ENCODE peak calls at places on chromosomes 3 and 15, in six cellular contexts. T, H, R, G, M and I are unnamed samples.
A peak's percentile ranks its signal among the peaks of the same experiment; 100 is the strongest.

GRCh38 chr3:78430741-78431140 is 1337.1 kb downstream of the ROBO1 start:
- DNase-seq in H (no peak), M (no peak), T (no peak), R (no peak), G (no peak), I (no peak)

GRCh38 chr3:12875857-12876451 is 34.6 kb upstream of the RPL32 start:
- DNase-seq in R (no peak), M (no peak), G (peak; percentile 70), T (no peak), H (peak; percentile 75), I (peak; percentile 86)

GRCh38 chr3:178260887-178261286 is 275.3 kb upstream of the KCNMB2 start:
- DNase-seq in M (no peak), G (no peak), T (no peak), R (no peak), H (no peak), I (no peak)

GRCh38 chr3:4533489-4534443 is 40.6 kb downstream of the ITPR1 start:
- DNase-seq in R (peak; percentile 79), M (no peak), G (peak; percentile 66), H (peak; percentile 62), T (no peak), I (peak; percentile 65)

GRCh38 chr3:43162573-43163084 is 56.8 kb upstream of the POMGNT2 start:
- DNase-seq in H (no peak), G (no peak), T (peak; percentile 27), R (no peak), M (no peak), I (no peak)

GRCh38 chr3:48747015-48747615 is 30.1 kb upstream of the IP6K2 start:
- DNase-seq in R (no peak), M (no peak), G (no peak), T (no peak), H (no peak), I (no peak)

GRCh38 chr3:94252316-94252715 is 189.5 kb downstream of the NSUN3 start:
- DNase-seq in G (no peak), R (no peak), M (no peak), H (no peak), T (no peak), I (no peak)

GRCh38 chr3:105274958-105275357 is 91.8 kb upstream of the ALCAM start:
- DNase-seq in H (no peak), T (no peak), G (no peak), M (no peak), R (no peak), I (no peak)

GRCh38 chr3:62197613-62198012 is 175.7 kb downstream of the FEZF2 start:
- DNase-seq in G (no peak), T (no peak), R (no peak), M (no peak), H (no peak), I (no peak)

GRCh38 chr3:37141676-37142075 is 32.7 kb downstream of the LRRFIP2 start:
- DNase-seq in H (no peak), T (no peak), R (no peak), G (no peak), M (no peak), I (no peak)

GRCh38 chr3:129031476-129032215 is 28.9 kb upstream of the GP9 start:
- DNase-seq in G (peak; percentile 27), R (no peak), T (no peak), M (peak; percentile 13), H (no peak), I (no peak)

GRCh38 chr15:89898628-89899302 is 5.0 kb upstream of the AP3S2 start:
- DNase-seq in M (peak; percentile 70), R (peak; percentile 66), T (peak; percentile 39), H (peak; percentile 44), G (no peak), I (no peak)

GRCh38 chr3:197613187-197613586 is 57.4 kb upstream of the BDH1 start:
- DNase-seq in R (no peak), H (no peak), G (no peak), T (peak; percentile 50), M (no peak), I (no peak)

GRCh38 chr3:41026394-41027177 is 172.7 kb upstream of the CTNNB1 start:
- DNase-seq in R (no peak), M (no peak), T (no peak), G (peak; percentile 75), H (peak; percentile 26), I (peak; percentile 89)

GRCh38 chr3:15768421-15769255 is 29.1 kb downstream of the ANKRD28 start:
- DNase-seq in R (peak; percentile 37), G (no peak), H (no peak), M (no peak), T (peak; percentile 30), I (no peak)

GRCh38 chr3:184227481-184227935 is 1.9 kb upstream of the VWA5B2 start:
- DNase-seq in T (peak; percentile 50), R (peak; percentile 45), H (peak; percentile 57), G (no peak), M (peak; percentile 84), I (no peak)

GRCh38 chr15:40182358-40183029 is 21.6 kb downstream of the BUB1B start:
- DNase-seq in R (no peak), H (no peak), T (no peak), G (no peak), M (no peak), I (no peak)

GRCh38 chr3:45038096-45038455 is 12.0 kb downstream of the CLEC3B start:
- DNase-seq in M (no peak), H (no peak), R (no peak), T (no peak), G (no peak), I (no peak)